ENCODE peak calls at places on chromosome 4, in five cellular contexts. F, K, B, G and N are unnamed samples.

GRCh38 chr4:74400395-74400794 is 35.5 kb downstream of the EREG start:
- DNase-seq in F (no peak), K (no peak), B (no peak), G (no peak), N (no peak)

GRCh38 chr4:36041340-36041739 is 203.0 kb downstream of the ARAP2 start:
- DNase-seq in F (no peak), K (no peak), B (no peak), G (no peak), N (no peak)

GRCh38 chr4:29311231-29311630 is 1408.9 kb upstream of the PCDH7 start:
- DNase-seq in F (no peak), K (no peak), B (no peak), G (no peak), N (no peak)

GRCh38 chr4:54588404-54588803 is 69.4 kb upstream of the KIT start:
- DNase-seq in F (no peak), K (no peak), B (no peak), G (no peak), N (no peak)

GRCh38 chr4:71009796-71010588 is 16.5 kb downstream of the DCK start:
- DNase-seq in F (peak; percentile 34), K (no peak), B (peak; percentile 49), G (peak; percentile 50), N (peak; percentile 50)

GRCh38 chr4:56861365-56861764 is 39.9 kb upstream of the SPINK2 start:
- DNase-seq in F (no peak), K (no peak), B (no peak), G (no peak), N (no peak)

GRCh38 chr4:83189631-83190136 is 75.2 kb upstream of the PLAC8 start:
- DNase-seq in F (no peak), K (no peak), B (no peak), G (no peak), N (peak; percentile 92)

GRCh38 chr4:118032691-118033090 is 1.6 kb upstream of the NDST3 start:
- DNase-seq in F (peak; percentile 10), K (no peak), B (peak; percentile 11), G (no peak), N (no peak)

GRCh38 chr4:30836231-30836630 is 116.1 kb downstream of the PCDH7 start:
- DNase-seq in F (no peak), K (no peak), B (no peak), G (no peak), N (no peak)

GRCh38 chr4:8316251-8316771 is 46.8 kb downstream of the HTRA3 start:
- DNase-seq in F (no peak), K (no peak), B (no peak), G (no peak), N (no peak)

GRCh38 chr4:99679976-99680375 is 22.3 kb upstream of the C4orf54 start:
- DNase-seq in F (no peak), K (no peak), B (no peak), G (no peak), N (no peak)

GRCh38 chr4:8329859-8330761 is 60.6 kb downstream of the HTRA3 start:
- DNase-seq in F (no peak), K (no peak), B (no peak), G (no peak), N (no peak)

GRCh38 chr4:40289366-40290188 is 45.6 kb upstream of the CHRNA9 start:
- DNase-seq in F (no peak), K (no peak), B (no peak), G (no peak), N (no peak)

GRCh38 chr4:189364032-189364449 is 576.6 kb upstream of the FRG1 start:
- DNase-seq in F (no peak), K (no peak), B (no peak), G (no peak), N (peak; percentile 56)

GRCh38 chr4:77047037-77047436 is 28.8 kb downstream of the CCNI start:
- DNase-seq in F (no peak), K (no peak), B (peak; percentile 14), G (peak; percentile 49), N (peak; percentile 10)

GRCh38 chr4:127229866-127230608 is 402.7 kb upstream of the INTU start:
- DNase-seq in F (no peak), K (no peak), B (peak; percentile 1), G (no peak), N (no peak)

DNA sequence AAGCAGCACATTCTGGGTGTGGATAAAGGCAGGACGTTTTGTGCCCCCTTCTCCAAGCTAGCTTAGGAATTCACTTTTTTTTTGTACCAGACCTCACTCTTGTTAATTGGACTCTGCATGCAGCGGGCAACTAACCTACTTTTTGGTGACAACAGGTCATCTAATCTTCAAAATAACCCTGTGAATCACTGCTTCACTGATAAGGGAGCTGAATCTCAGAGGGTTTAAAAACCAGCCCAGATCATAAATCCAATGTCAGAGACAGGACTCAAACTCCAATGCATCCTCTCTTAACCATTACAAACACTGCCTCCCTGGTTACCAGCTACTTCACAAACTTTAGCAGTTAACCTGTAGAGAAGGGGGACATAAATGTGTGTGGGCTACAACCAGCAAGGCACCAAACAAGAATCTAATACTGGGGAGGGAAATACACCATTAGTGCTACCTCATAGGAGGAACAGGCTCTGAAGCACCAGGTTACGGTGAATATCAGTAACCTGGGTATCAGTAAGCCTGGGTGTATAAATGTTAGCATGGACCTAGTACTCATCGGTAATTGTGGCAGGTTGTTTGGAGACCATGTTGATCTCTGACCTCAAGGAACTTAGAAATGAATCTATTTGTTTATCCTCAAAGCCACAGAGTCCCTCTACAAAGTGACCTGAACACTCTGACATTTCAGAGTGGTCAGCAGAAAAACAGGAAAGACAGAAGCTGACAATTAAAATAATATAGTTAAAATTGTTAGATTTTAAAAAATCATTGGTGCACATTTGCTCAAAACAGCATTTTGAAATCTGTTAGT is 2.6 kb downstream of the TIFA start:
- DNase-seq in F (no peak), K (no peak), B (no peak), G (no peak), N (peak; percentile 73)
- TF ChIP-seq FOXM1 in F (no peak), K (no peak), B (no peak), G (no peak), N (no peak)

DNA sequence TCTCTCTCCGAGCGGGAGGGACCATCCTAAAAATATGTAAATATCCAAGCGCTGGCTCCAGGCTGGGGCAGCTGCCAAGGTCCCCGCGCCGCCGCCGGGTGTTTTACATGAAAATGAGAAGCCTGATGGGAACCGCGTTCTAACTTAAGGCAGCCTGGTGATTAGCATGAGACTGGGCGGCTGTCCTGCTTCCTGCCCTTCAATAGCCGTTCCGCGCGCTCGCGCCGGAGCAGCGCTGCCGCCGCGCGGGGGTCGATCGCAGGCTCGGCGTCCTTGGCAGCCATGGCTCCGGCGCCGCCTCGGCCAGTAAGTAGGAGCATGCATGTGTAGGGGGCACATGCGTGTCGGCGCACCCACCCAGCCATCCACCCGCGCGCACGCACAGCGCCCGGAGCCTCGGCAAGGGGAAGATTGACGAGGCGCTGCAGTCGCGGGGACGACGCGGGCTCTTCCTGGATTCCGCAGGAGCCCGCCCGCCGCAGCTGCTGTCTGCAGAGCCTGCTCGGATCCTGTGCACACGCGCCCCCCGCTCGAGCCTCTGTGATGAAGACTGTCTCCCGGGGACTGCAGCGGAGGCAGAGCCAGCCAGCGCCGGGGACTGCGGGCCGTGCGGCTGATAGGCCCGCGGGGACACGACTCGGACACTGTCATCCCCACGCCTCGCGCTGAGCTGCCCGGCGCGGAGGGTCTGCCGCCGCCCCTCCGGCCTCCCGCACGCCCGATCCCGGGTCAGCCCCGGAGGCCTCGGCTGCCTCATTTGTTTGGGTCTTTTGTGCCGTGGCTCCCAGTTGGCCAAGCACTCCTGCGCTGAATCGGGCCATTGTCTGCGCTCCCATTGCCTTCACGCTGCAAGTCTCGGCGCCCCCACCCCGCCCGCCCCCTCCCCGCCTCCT is 732 bp downstream of the STOX2 start:
- DNase-seq in F (peak; percentile 27), K (no peak), B (peak; percentile 75), G (no peak), N (no peak)
- TF ChIP-seq FOXM1 in F (no peak), K (no peak), B (no peak), G (no peak), N (no peak)

GRCh38 chr4:105137460-105137859 is 9.2 kb upstream of the TET2 start:
- DNase-seq in F (no peak), K (no peak), B (no peak), G (no peak), N (no peak)

GRCh38 chr4:105145059-105145912 is 1.4 kb upstream of the TET2 start:
- DNase-seq in F (no peak), K (no peak), B (no peak), G (no peak), N (no peak)

GRCh38 chr4:105139646-105140045 is 7.0 kb upstream of the TET2 start:
- DNase-seq in F (no peak), K (no peak), B (no peak), G (no peak), N (no peak)

GRCh38 chr4:105145913-105146285 is 777 bp upstream of the TET2 start:
- DNase-seq in F (peak; percentile 10), K (no peak), B (no peak), G (no peak), N (no peak)

DNA sequence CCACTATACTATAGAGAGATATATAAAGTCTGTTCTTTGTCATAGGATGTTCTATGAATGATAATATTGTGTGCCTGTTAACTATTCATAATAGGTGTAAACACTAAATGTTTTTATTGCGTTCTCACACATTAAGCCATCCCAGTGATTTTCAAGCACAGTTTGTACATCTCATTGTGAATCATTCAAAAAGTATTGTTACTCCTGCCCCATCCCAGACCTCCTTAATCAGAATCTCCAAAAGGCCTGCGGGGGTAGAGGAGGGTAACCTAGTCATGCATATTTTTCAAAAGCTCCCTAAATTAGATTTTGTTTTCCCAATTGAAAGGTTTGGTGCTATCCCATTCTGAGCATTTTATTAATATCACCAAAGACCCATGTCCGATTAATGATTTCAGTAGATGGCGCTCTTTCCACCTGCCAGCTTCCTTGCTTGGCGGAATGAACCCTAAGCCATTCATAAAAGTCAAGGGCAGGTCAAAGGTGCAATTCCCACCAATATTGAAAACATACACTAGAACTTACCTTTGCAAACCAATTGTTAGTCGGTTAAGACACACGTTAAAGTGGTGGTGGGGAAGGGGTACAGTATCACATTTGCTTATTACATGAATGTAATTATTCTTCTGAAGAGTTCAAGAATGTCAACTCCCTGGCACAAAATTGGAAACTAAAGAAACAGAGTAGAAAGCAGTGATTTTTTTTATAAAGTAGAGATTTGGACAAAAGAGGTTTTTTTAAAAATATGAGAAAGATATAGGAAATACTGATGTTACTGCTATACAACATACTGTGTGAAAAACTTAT is 5.8 kb upstream of the TET2 start:
- DNase-seq in F (peak; percentile 37), K (no peak), B (peak; percentile 55), G (no peak), N (peak; percentile 54)
- TF ChIP-seq FOXM1 in F (no peak), K (no peak), B (no peak), G (no peak), N (no peak)

GRCh38 chr4:122636697-122637096 is 15.8 kb upstream of the IL21 start:
- DNase-seq in F (no peak), K (no peak), B (no peak), G (no peak), N (no peak)

GRCh38 chr4:122633211-122633610 is 12.3 kb upstream of the IL21 start:
- DNase-seq in F (no peak), K (no peak), B (no peak), G (no peak), N (no peak)

GRCh38 chr4:122639181-122639580 is 18.3 kb upstream of the IL21 start:
- DNase-seq in F (no peak), K (no peak), B (no peak), G (no peak), N (no peak)

GRCh38 chr4:122632396-122633143 is 11.7 kb upstream of the IL21 start:
- DNase-seq in F (no peak), K (peak; percentile 48), B (no peak), G (no peak), N (no peak)

DNA sequence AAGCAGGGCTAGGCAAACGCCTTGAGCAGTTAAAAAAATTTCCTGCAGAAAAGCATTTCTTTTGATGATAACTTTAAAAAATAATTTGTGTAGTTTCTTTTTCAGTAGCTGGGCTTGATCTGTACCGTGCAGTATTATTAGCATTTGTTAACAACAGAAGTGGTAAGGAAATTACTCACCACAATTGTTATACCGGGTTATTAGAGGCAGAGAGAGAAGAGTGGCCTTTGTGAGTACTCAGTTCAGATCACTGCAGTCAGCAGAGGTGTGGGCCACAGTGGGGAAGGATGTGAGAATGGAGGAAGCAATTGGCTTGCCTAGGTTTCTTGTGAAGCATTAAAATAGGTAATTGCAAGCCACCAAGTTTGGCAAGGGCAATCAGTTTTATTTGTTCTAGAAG is 14.3 kb upstream of the IL21 start:
- DNase-seq in F (no peak), K (peak; percentile 54), B (no peak), G (no peak), N (no peak)
- TF ChIP-seq FOXM1 in F (no peak), K (peak; percentile 49), B (no peak), G (no peak), N (no peak)